ENCODE peak calls at places on chromosome 3, in ten cellular contexts. R is OCI-LY7, N is body of pancreas, F is H9, L is epithelial cell of esophagus, I is fibroblast of lung, S is fibroblast of pulmonary artery, T is lower leg skin, D is Peyer's patch, C is astrocyte of the spinal cord. J is an unnamed sample.

GRCh38 chr3:72347819-72348319 is 500.4 kb downstream of the SHQ1 start:
- DNase-seq in R (no peak), N (peak; percentile 82), F (peak; percentile 78), L (peak; percentile 61), I (peak; percentile 91), S (peak; percentile 89), T (peak; percentile 89), D (peak; percentile 77), C (peak; percentile 90), J (peak; percentile 46)

GRCh38 chr3:190718691-190719090 is 143.8 kb downstream of the GMNC start:
- DNase-seq in R (no peak), N (no peak), F (no peak), L (peak; percentile 47), I (peak; percentile 89), S (peak; percentile 57), T (no peak), D (no peak), C (peak; percentile 84), J (no peak)

GRCh38 chr3:129021140-129021551 is 20.0 kb downstream of the EFCC1 start:
- DNase-seq in R (no peak), N (no peak), F (no peak), L (no peak), I (peak; percentile 74), S (peak; percentile 20), T (no peak), D (no peak), C (peak; percentile 39), J (no peak)

GRCh38 chr3:30081904-30082303 is 524.5 kb upstream of the TGFBR2 start:
- DNase-seq in R (no peak), N (no peak), F (no peak), L (no peak), I (no peak), S (no peak), T (no peak), D (peak; percentile 74), C (no peak), J (no peak)

GRCh38 chr3:130259170-130259874 is 86.2 kb upstream of the COL6A5 start:
- DNase-seq in R (no peak), N (no peak), F (no peak), L (peak; percentile 4), I (peak; percentile 20), S (peak; percentile 13), T (no peak), D (no peak), C (no peak), J (no peak)

GRCh38 chr3:107035176-107035575 is 342.1 kb upstream of the CCDC54 start:
- DNase-seq in R (no peak), N (no peak), F (no peak), L (no peak), I (no peak), S (no peak), T (no peak), D (no peak), C (no peak), J (no peak)

GRCh38 chr3:150454085-150454484 is 46.0 kb downstream of the TSC22D2 start:
- DNase-seq in R (no peak), N (no peak), F (no peak), L (no peak), I (no peak), S (no peak), T (no peak), D (no peak), C (no peak), J (no peak)

GRCh38 chr3:107806021-107806420 is 283.3 kb downstream of the BBX start:
- DNase-seq in R (no peak), N (no peak), F (no peak), L (no peak), I (no peak), S (no peak), T (no peak), D (no peak), C (no peak), J (no peak)

GRCh38 chr3:52110502-52110901 is 43.7 kb downstream of the POC1A start:
- DNase-seq in R (no peak), N (no peak), F (no peak), L (no peak), I (no peak), S (no peak), T (no peak), D (no peak), C (no peak), J (no peak)

GRCh38 chr3:52104664-52105281 is 48.4 kb upstream of the DUSP7 start:
- DNase-seq in R (no peak), N (no peak), F (no peak), L (no peak), I (no peak), S (no peak), T (no peak), D (no peak), C (no peak), J (no peak)

GRCh38 chr3:52108302-52109232 is 45.7 kb downstream of the POC1A start:
- DNase-seq in R (no peak), N (peak; percentile 26), F (peak; percentile 60), L (no peak), I (peak; percentile 28), S (peak; percentile 49), T (no peak), D (no peak), C (no peak), J (no peak)

GRCh38 chr3:52109556-52110380 is 44.5 kb downstream of the POC1A start:
- DNase-seq in R (no peak), N (peak; percentile 33), F (no peak), L (no peak), I (peak; percentile 60), S (peak; percentile 68), T (no peak), D (no peak), C (peak; percentile 45), J (no peak)

DNA sequence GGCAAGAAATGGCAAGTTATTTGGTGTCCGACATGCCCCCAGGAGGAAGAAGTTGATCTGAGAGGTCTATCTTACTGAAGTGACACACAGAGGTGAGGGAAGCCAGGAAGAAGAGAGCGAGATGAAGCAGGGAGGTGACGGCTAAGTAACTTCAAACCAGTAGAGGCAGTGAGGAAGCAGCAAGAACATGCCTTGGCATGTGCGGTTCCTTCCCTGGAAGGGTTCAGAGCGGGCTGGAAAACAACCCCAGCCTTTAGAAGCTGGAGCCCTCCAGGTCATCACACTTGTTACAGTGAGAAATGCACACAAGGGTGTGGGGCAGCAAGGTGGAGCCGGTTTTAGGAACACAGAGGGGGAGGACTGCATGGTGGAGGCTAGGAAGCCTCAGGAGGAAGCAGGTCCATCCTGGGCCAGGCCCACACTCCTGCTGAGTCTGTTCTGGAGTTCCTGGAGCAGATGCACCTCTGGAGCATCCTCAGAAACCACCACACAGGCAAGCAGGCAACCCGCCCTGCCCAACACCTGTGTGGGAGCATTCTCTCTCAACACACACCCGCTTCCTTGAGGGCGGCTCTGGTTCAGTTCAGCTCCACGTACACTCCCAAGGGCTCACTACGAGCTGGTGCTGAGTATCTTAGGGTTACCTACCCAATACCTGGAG is 47.1 kb downstream of the POC1A start:
- DNase-seq in R (no peak), N (no peak), F (no peak), L (peak; percentile 89), I (no peak), S (no peak), T (peak; percentile 34), D (no peak), C (no peak), J (no peak)
- TF ChIP-seq CTCF in R (no peak), N (no peak), F (no peak), L (peak; percentile 33), I (no peak), S (no peak), T (no peak), D (no peak), C (no peak), J (no peak)

GRCh38 chr3:39064646-39065045 is 12.8 kb downstream of the WDR48 start:
- DNase-seq in R (no peak), N (no peak), F (no peak), L (no peak), I (no peak), S (no peak), T (no peak), D (no peak), C (peak; percentile 62), J (no peak)

GRCh38 chr3:39067286-39067685 is 15.5 kb downstream of the WDR48 start:
- DNase-seq in R (no peak), N (no peak), F (no peak), L (peak; percentile 84), I (no peak), S (no peak), T (no peak), D (no peak), C (no peak), J (no peak)

GRCh38 chr3:39063143-39063542 is 11.3 kb downstream of the WDR48 start:
- DNase-seq in R (no peak), N (no peak), F (no peak), L (no peak), I (no peak), S (no peak), T (no peak), D (no peak), C (no peak), J (no peak)

GRCh38 chr3:39062180-39062579 is 10.4 kb downstream of the WDR48 start:
- DNase-seq in R (no peak), N (no peak), F (no peak), L (no peak), I (no peak), S (no peak), T (no peak), D (no peak), C (no peak), J (no peak)

GRCh38 chr3:39065197-39065596 is 13.4 kb downstream of the WDR48 start:
- DNase-seq in R (peak; percentile 81), N (no peak), F (peak; percentile 63), L (peak; percentile 52), I (peak; percentile 13), S (peak; percentile 48), T (no peak), D (no peak), C (peak; percentile 49), J (peak; percentile 61)
- TF ChIP-seq CTCF in R (peak; percentile 79), N (no peak), F (peak; percentile 64), L (peak; percentile 63), I (peak; percentile 51), S (peak; percentile 60), T (no peak), D (no peak), C (peak; percentile 63), J (peak; percentile 26)

GRCh38 chr3:125357837-125358236 is 17.3 kb downstream of the ZNF148 start:
- DNase-seq in R (no peak), N (no peak), F (no peak), L (no peak), I (no peak), S (no peak), T (no peak), D (no peak), C (no peak), J (no peak)

GRCh38 chr3:125359700-125360099 is 15.4 kb downstream of the ZNF148 start:
- DNase-seq in R (no peak), N (no peak), F (no peak), L (no peak), I (no peak), S (no peak), T (no peak), D (no peak), C (no peak), J (no peak)

GRCh38 chr3:125356140-125357026 is 18.7 kb downstream of the ZNF148 start:
- DNase-seq in R (no peak), N (no peak), F (no peak), L (no peak), I (no peak), S (no peak), T (no peak), D (no peak), C (no peak), J (no peak)

GRCh38 chr3:125357032-125357658 is 18.0 kb downstream of the ZNF148 start:
- DNase-seq in R (no peak), N (peak; percentile 49), F (peak; percentile 48), L (peak; percentile 51), I (peak; percentile 44), S (no peak), T (no peak), D (peak; percentile 57), C (peak; percentile 51), J (peak; percentile 86)

GRCh38 chr3:125358923-125359322 is 16.2 kb downstream of the ZNF148 start:
- DNase-seq in R (no peak), N (no peak), F (no peak), L (no peak), I (no peak), S (no peak), T (no peak), D (no peak), C (no peak), J (no peak)
- TF ChIP-seq CTCF in R (no peak), N (no peak), F (no peak), L (no peak), I (no peak), S (no peak), T (no peak), D (no peak), C (no peak), J (no peak)

DNA sequence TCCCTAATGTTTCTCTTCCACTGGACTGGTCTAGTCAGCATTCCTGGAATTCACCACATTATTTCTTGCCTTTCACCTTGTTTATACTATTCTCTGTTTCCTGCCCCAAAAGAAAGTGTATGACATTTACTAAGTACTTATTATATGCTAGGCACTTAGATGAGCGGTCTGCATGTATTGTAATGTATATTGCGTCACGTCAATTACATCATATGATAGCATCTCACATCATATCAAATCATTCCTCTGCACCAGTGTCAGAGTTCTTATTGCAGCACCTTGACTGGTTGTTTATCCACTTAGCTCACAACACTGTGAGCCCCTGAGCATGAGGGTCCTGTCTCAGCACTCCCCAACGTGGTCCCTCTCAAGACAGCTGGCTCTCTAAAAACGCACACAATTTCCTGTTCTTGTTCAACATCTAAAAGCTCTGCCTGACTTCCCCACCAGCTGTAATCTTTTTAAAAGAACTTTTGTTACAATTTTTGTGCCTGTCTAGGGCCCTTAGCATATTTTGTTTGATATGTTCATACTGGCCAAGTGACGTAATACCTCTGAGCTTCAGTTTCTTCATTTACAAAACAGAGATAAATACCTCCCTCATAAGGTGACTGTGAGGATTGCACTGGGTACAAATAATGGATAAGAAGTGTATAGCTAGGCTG is 58.8 kb downstream of the ARHGAP31 start:
- DNase-seq in R (peak; percentile 67), N (peak; percentile 12), F (no peak), L (peak; percentile 63), I (peak; percentile 80), S (peak; percentile 86), T (no peak), D (no peak), C (peak; percentile 68), J (no peak)
- TF ChIP-seq CTCF in R (peak; percentile 66), N (peak; percentile 47), F (peak; percentile 38), L (peak; percentile 39), I (peak; percentile 31), S (peak; percentile 56), T (no peak), D (no peak), C (peak; percentile 35), J (no peak)

J was measured in GM20000.